ENCODE peak calls at places on chromosomes 7 and 10, in six cellular contexts. One of them, this sample, is unnamed.

GRCh38 chr7:83957333-83957732 is 237.3 kb downstream of the SEMA3A start:
- DNase-seq in GM12891: no peak
- DNase-seq in K562: no peak
- DNase-seq in GM23338: no peak
- DNase-seq in HCT116: no peak
- DNase-seq in spleen: no peak
- DNase-seq in this sample: no peak

GRCh38 chr10:126350216-126350992 is 37.9 kb downstream of the ADAM12 start:
- DNase-seq in GM12891: no peak
- DNase-seq in K562: no peak
- DNase-seq in GM23338: no peak
- DNase-seq in HCT116: peak; percentile 8
- DNase-seq in spleen: no peak
- DNase-seq in this sample: no peak

GRCh38 chr7:27840760-27841364 is 100.9 kb downstream of the TAX1BP1 start:
- DNase-seq in GM12891: no peak
- DNase-seq in K562: no peak
- DNase-seq in GM23338: no peak
- DNase-seq in HCT116: no peak
- DNase-seq in spleen: no peak
- DNase-seq in this sample: no peak

GRCh38 chr7:97006146-97006950 is 995 bp downstream of the DLX6 start:
- DNase-seq in GM12891: peak; percentile 53
- DNase-seq in K562: no peak
- DNase-seq in GM23338: peak; percentile 90
- DNase-seq in HCT116: no peak
- DNase-seq in spleen: no peak
- DNase-seq in this sample: no peak

GRCh38 chr10:15068802-15069201 is 19.8 kb downstream of the ACBD7 start:
- DNase-seq in GM12891: no peak
- DNase-seq in K562: no peak
- DNase-seq in GM23338: no peak
- DNase-seq in HCT116: no peak
- DNase-seq in spleen: no peak
- DNase-seq in this sample: no peak

GRCh38 chr7:14377646-14378266 is 388.3 kb upstream of the ETV1 start:
- DNase-seq in GM12891: no peak
- DNase-seq in K562: no peak
- DNase-seq in GM23338: no peak
- DNase-seq in HCT116: no peak
- DNase-seq in spleen: no peak
- DNase-seq in this sample: no peak

GRCh38 chr10:129921065-129921670 is 42.9 kb downstream of the EBF3 start:
- DNase-seq in GM12891: no peak
- DNase-seq in K562: no peak
- DNase-seq in GM23338: no peak
- DNase-seq in HCT116: no peak
- DNase-seq in spleen: peak; percentile 70
- DNase-seq in this sample: no peak

GRCh38 chr10:124477614-124478363 is 16.2 kb downstream of the LHPP start:
- DNase-seq in GM12891: no peak
- DNase-seq in K562: no peak
- DNase-seq in GM23338: peak; percentile 82
- DNase-seq in HCT116: no peak
- DNase-seq in spleen: no peak
- DNase-seq in this sample: no peak

GRCh38 chr10:100025528-100026070 is 15.9 kb upstream of the DNMBP start:
- DNase-seq in GM12891: no peak
- DNase-seq in K562: no peak
- DNase-seq in GM23338: no peak
- DNase-seq in HCT116: no peak
- DNase-seq in spleen: no peak
- DNase-seq in this sample: no peak

GRCh38 chr10:91210435-91210834 is 10.0 kb upstream of the PCGF5 start:
- DNase-seq in GM12891: no peak
- DNase-seq in K562: no peak
- DNase-seq in GM23338: no peak
- DNase-seq in HCT116: no peak
- DNase-seq in spleen: peak; percentile 81
- DNase-seq in this sample: peak; percentile 89

GRCh38 chr10:119655566-119656001 is 4.4 kb downstream of the BAG3 start:
- DNase-seq in GM12891: no peak
- DNase-seq in K562: no peak
- DNase-seq in GM23338: no peak
- DNase-seq in HCT116: no peak
- DNase-seq in spleen: no peak
- DNase-seq in this sample: peak; percentile 52

GRCh38 chr10:114694735-114695134 is 36.7 kb upstream of the ABLIM1 start:
- DNase-seq in GM12891: peak; percentile 22
- DNase-seq in K562: peak; percentile 36
- DNase-seq in GM23338: peak; percentile 87
- DNase-seq in HCT116: peak; percentile 61
- DNase-seq in spleen: no peak
- DNase-seq in this sample: peak; percentile 56

GRCh38 chr7:157558516-157558874 is 221.7 kb downstream of the DNAJB6 start:
- DNase-seq in GM12891: no peak
- DNase-seq in K562: no peak
- DNase-seq in GM23338: no peak
- DNase-seq in HCT116: no peak
- DNase-seq in spleen: peak; percentile 65
- DNase-seq in this sample: no peak

GRCh38 chr7:76383089-76383944 is 24.5 kb upstream of the YWHAG start:
- DNase-seq in GM12891: no peak
- DNase-seq in K562: peak; percentile 81
- DNase-seq in GM23338: peak; percentile 84
- DNase-seq in HCT116: peak; percentile 81
- DNase-seq in spleen: no peak
- DNase-seq in this sample: no peak

GRCh38 chr10:112715581-112715980 is 234.5 kb upstream of the TCF7L2 start:
- DNase-seq in GM12891: no peak
- DNase-seq in K562: no peak
- DNase-seq in GM23338: no peak
- DNase-seq in HCT116: no peak
- DNase-seq in spleen: no peak
- DNase-seq in this sample: no peak

GRCh38 chr10:112713411-112713810 is 236.6 kb upstream of the TCF7L2 start:
- DNase-seq in GM12891: no peak
- DNase-seq in K562: no peak
- DNase-seq in GM23338: no peak
- DNase-seq in HCT116: no peak
- DNase-seq in spleen: no peak
- DNase-seq in this sample: no peak

GRCh38 chr10:112716076-112716475 is 234.0 kb upstream of the TCF7L2 start:
- DNase-seq in GM12891: no peak
- DNase-seq in K562: no peak
- DNase-seq in GM23338: no peak
- DNase-seq in HCT116: no peak
- DNase-seq in spleen: no peak
- DNase-seq in this sample: no peak

GRCh38 chr10:112712536-112712935 is 237.5 kb upstream of the TCF7L2 start:
- DNase-seq in GM12891: no peak
- DNase-seq in K562: no peak
- DNase-seq in GM23338: no peak
- DNase-seq in HCT116: no peak
- DNase-seq in spleen: no peak
- DNase-seq in this sample: no peak

GRCh38 chr10:112711366-112711765 is 238.7 kb upstream of the TCF7L2 start:
- DNase-seq in GM12891: no peak
- DNase-seq in K562: no peak
- DNase-seq in GM23338: no peak
- DNase-seq in HCT116: no peak
- DNase-seq in spleen: no peak
- DNase-seq in this sample: no peak
- TF ChIP-seq POLR2AphosphoS5 in GM12891: no peak
- TF ChIP-seq POLR2AphosphoS5 in K562: no peak
- TF ChIP-seq POLR2AphosphoS5 in GM23338: no peak
- TF ChIP-seq POLR2AphosphoS5 in HCT116: no peak
- TF ChIP-seq POLR2AphosphoS5 in spleen: no peak
- TF ChIP-seq POLR2AphosphoS5 in this sample: no peak

GRCh38 chr7:86911703-86912102 is 147.8 kb downstream of the ELAPOR2 start:
- DNase-seq in GM12891: no peak
- DNase-seq in K562: peak; percentile 14
- DNase-seq in GM23338: peak; percentile 45
- DNase-seq in HCT116: no peak
- DNase-seq in spleen: no peak
- DNase-seq in this sample: no peak
- TF ChIP-seq POLR2AphosphoS5 in GM12891: no peak
- TF ChIP-seq POLR2AphosphoS5 in K562: no peak
- TF ChIP-seq POLR2AphosphoS5 in GM23338: no peak
- TF ChIP-seq POLR2AphosphoS5 in HCT116: no peak
- TF ChIP-seq POLR2AphosphoS5 in spleen: no peak
- TF ChIP-seq POLR2AphosphoS5 in this sample: no peak

GRCh38 chr7:47967708-47968107 is 11.7 kb downstream of the HUS1 start:
- DNase-seq in GM12891: no peak
- DNase-seq in K562: no peak
- DNase-seq in GM23338: no peak
- DNase-seq in HCT116: no peak
- DNase-seq in spleen: no peak
- DNase-seq in this sample: no peak
- TF ChIP-seq POLR2AphosphoS5 in GM12891: no peak
- TF ChIP-seq POLR2AphosphoS5 in K562: no peak
- TF ChIP-seq POLR2AphosphoS5 in GM23338: no peak
- TF ChIP-seq POLR2AphosphoS5 in HCT116: no peak
- TF ChIP-seq POLR2AphosphoS5 in spleen: no peak
- TF ChIP-seq POLR2AphosphoS5 in this sample: no peak

GRCh38 chr7:135650831-135651573 is 11.3 kb upstream of the STMP1 start:
- DNase-seq in GM12891: no peak
- DNase-seq in K562: no peak
- DNase-seq in GM23338: no peak
- DNase-seq in HCT116: no peak
- DNase-seq in spleen: no peak
- DNase-seq in this sample: no peak
- TF ChIP-seq POLR2AphosphoS5 in GM12891: no peak
- TF ChIP-seq POLR2AphosphoS5 in K562: peak; percentile 50
- TF ChIP-seq POLR2AphosphoS5 in GM23338: no peak
- TF ChIP-seq POLR2AphosphoS5 in HCT116: no peak
- TF ChIP-seq POLR2AphosphoS5 in spleen: peak; percentile 32
- TF ChIP-seq POLR2AphosphoS5 in this sample: no peak

DNA sequence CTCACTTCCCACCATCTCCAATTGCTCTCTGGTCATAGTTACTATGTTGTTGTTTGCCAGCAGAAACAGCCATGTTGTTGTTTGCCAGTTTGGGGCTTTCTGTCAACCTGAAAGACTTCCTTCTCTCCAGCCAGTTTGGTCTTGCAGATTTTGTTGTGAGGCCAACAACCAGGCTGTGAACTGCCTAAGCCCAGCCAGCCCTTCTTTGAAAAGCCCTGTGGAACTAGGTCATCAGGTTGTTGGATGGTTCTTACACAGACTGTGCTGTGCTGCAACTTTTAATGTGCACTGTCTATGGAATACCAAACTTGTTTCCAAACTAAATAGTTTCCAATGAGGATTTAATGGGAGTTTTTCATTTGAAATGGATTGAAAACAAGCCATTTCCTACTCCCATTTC is 592.7 kb upstream of the GALNT17 start:
- DNase-seq in GM12891: no peak
- DNase-seq in K562: no peak
- DNase-seq in GM23338: no peak
- DNase-seq in HCT116: no peak
- DNase-seq in spleen: no peak
- DNase-seq in this sample: no peak
- TF ChIP-seq POLR2AphosphoS5 in GM12891: no peak
- TF ChIP-seq POLR2AphosphoS5 in K562: no peak
- TF ChIP-seq POLR2AphosphoS5 in GM23338: no peak
- TF ChIP-seq POLR2AphosphoS5 in HCT116: no peak
- TF ChIP-seq POLR2AphosphoS5 in spleen: no peak
- TF ChIP-seq POLR2AphosphoS5 in this sample: no peak